ENCODE peak calls at places on chromosomes 2 and 18, in six cellular contexts. Q, P, T, B, Y and D are unnamed samples.

GRCh38 chr18:29174891-29175290 is 998.0 kb upstream of the CDH2 start:
- DNase-seq in Q (no peak), P (no peak), T (no peak), B (no peak), Y (no peak), D (no peak)

GRCh38 chr2:112174383-112174782 is 36.2 kb downstream of the FBLN7 start:
- DNase-seq in Q (no peak), P (no peak), T (no peak), B (no peak), Y (no peak), D (no peak)

GRCh38 chr2:240238201-240238600 is 97.7 kb upstream of the OTOS start:
- DNase-seq in Q (no peak), P (no peak), T (no peak), B (no peak), Y (no peak), D (no peak)

GRCh38 chr2:148936857-148937450 is 61.9 kb downstream of the KIF5C start:
- DNase-seq in Q (no peak), P (no peak), T (no peak), B (peak), Y (no peak), D (no peak)

GRCh38 chr2:108594982-108595464 is 60.8 kb downstream of the LIMS1 start:
- DNase-seq in Q (no peak), P (no peak), T (no peak), B (no peak), Y (no peak), D (no peak)

GRCh38 chr2:19408592-19408991 is 50.2 kb upstream of the OSR1 start:
- DNase-seq in Q (no peak), P (no peak), T (no peak), B (no peak), Y (no peak), D (no peak)

GRCh38 chr18:23093772-23094171 is 41.5 kb upstream of the CABLES1 start:
- DNase-seq in Q (no peak), P (no peak), T (no peak), B (no peak), Y (no peak), D (no peak)

GRCh38 chr18:34592961-34593382 is 117.1 kb upstream of the DTNA start:
- DNase-seq in Q (no peak), P (peak), T (no peak), B (no peak), Y (peak), D (peak)

GRCh38 chr2:69298261-69298660 is 88.8 kb downstream of the GFPT1 start:
- DNase-seq in Q (no peak), P (no peak), T (no peak), B (no peak), Y (no peak), D (peak)